ENCODE peak calls at places on chromosomes 6 and 20, in nine cellular contexts. B is AG10803; S is astrocyte of the spinal cord; A is effector memory CD4-positive, alpha-beta T cell; H is nephron progenitor cell; D is SW480; K is HS-5; V is anterior cingulate cortex; M is EL. L is an unnamed sample.

GRCh38 chr6:66198062-66198624 is 491.1 kb upstream of the EYS start:
- DNase-seq in H (no peak), A (no peak), V (no peak), K (no peak), M (no peak), D (no peak), S (no peak), B (no peak), L (no peak)

GRCh38 chr6:32794510-32794909 is 22.3 kb downstream of the HLA-DOB start:
- DNase-seq in A (no peak), S (no peak), D (no peak), V (no peak), B (no peak), H (no peak), K (no peak), M (no peak), L (no peak)

GRCh38 chr20:31641391-31641790 is 3.7 kb downstream of the COX4I2 start:
- DNase-seq in D (no peak), A (no peak), B (no peak), V (no peak), M (no peak), K (no peak), S (no peak), H (no peak), L (no peak)

GRCh38 chr6:18280084-18280483 is 15.8 kb upstream of the DEK start:
- DNase-seq in A (no peak), D (no peak), M (no peak), S (no peak), V (no peak), B (peak), K (no peak), H (peak), L (no peak)

GRCh38 chr6:79188101-79188500 is 46.4 kb downstream of the HMGN3 start:
- DNase-seq in V (no peak), A (no peak), D (no peak), S (no peak), B (no peak), M (no peak), K (no peak), H (no peak), L (no peak)

GRCh38 chr6:148328876-148329567 is 13.6 kb upstream of the SASH1 start:
- DNase-seq in B (no peak), A (no peak), V (no peak), H (no peak), K (no peak), D (no peak), M (no peak), S (no peak), L (no peak)

GRCh38 chr6:87154641-87155271 is 609 bp upstream of the ZNF292 start:
- DNase-seq in A (no peak), S (peak), D (peak), V (no peak), M (peak), H (no peak), K (peak), B (peak), L (peak)

GRCh38 chr6:132115714-132116366 is 164.7 kb upstream of the CCN2 start:
- DNase-seq in H (no peak), K (no peak), M (peak), S (no peak), D (no peak), V (no peak), A (no peak), B (peak), L (no peak)

GRCh38 chr6:38599261-38599660 is 40.5 kb downstream of the BTBD9 start:
- DNase-seq in M (no peak), B (no peak), H (no peak), A (no peak), D (no peak), V (no peak), K (no peak), S (no peak), L (no peak)

GRCh38 chr6:156771761-156772160 is 5.4 kb upstream of the ARID1B start:
- DNase-seq in B (no peak), A (no peak), K (no peak), D (no peak), H (no peak), M (no peak), S (no peak), V (no peak), L (no peak)

L was measured in HAP-1.